ENCODE peak calls at places on chromosomes 6 and 20, in four cellular contexts. One of them, this sample, is unnamed.
A peak's percentile ranks its signal among the peaks of the same experiment; 100 is the strongest.

GRCh38 chr20:47370850-47371782 is 14.6 kb upstream of the ZMYND8 start:
- DNase-seq in fibroblast of lung: no peak
- DNase-seq in ovary: no peak
- DNase-seq in NCI-H1105 treated with DMSO at 0.1 percent for 48 hours: no peak
- DNase-seq in this sample: no peak

GRCh38 chr6:139337830-139338229 is 36.6 kb downstream of the CITED2 start:
- DNase-seq in fibroblast of lung: peak; percentile 8
- DNase-seq in NCI-H1105 treated with DMSO at 0.1 percent for 48 hours: no peak
- DNase-seq in ovary: no peak
- DNase-seq in this sample: no peak

GRCh38 chr6:100664274-100665040 is 199.7 kb upstream of the SIM1 start:
- DNase-seq in fibroblast of lung: peak; percentile 62
- DNase-seq in NCI-H1105 treated with DMSO at 0.1 percent for 48 hours: peak; percentile 46
- DNase-seq in ovary: no peak
- DNase-seq in this sample: no peak

GRCh38 chr6:53603381-53604121 is 58.6 kb upstream of the GCLC start:
- DNase-seq in ovary: no peak
- DNase-seq in fibroblast of lung: peak; percentile 68
- DNase-seq in NCI-H1105 treated with DMSO at 0.1 percent for 48 hours: peak; percentile 61
- DNase-seq in this sample: no peak

GRCh38 chr6:31041372-31041974 is 31.2 kb downstream of the MUC22 start:
- DNase-seq in fibroblast of lung: no peak
- DNase-seq in ovary: no peak
- DNase-seq in NCI-H1105 treated with DMSO at 0.1 percent for 48 hours: no peak
- DNase-seq in this sample: no peak

GRCh38 chr6:109526905-109527628 is 44.0 kb upstream of the ZBTB24 start:
- DNase-seq in fibroblast of lung: peak; percentile 77
- DNase-seq in ovary: no peak
- DNase-seq in NCI-H1105 treated with DMSO at 0.1 percent for 48 hours: peak; percentile 74
- DNase-seq in this sample: no peak

GRCh38 chr6:79372757-79373156 is 138.3 kb upstream of the HMGN3 start:
- DNase-seq in ovary: no peak
- DNase-seq in fibroblast of lung: no peak
- DNase-seq in NCI-H1105 treated with DMSO at 0.1 percent for 48 hours: no peak
- DNase-seq in this sample: no peak

GRCh38 chr6:168273483-168274045 is 46.0 kb downstream of the DACT2 start:
- DNase-seq in ovary: no peak
- DNase-seq in NCI-H1105 treated with DMSO at 0.1 percent for 48 hours: no peak
- DNase-seq in fibroblast of lung: no peak
- DNase-seq in this sample: no peak

GRCh38 chr6:30615219-30615957 is 1.7 kb downstream of the PPP1R10 start:
- DNase-seq in fibroblast of lung: peak; percentile 94
- DNase-seq in ovary: no peak
- DNase-seq in NCI-H1105 treated with DMSO at 0.1 percent for 48 hours: peak; percentile 91
- DNase-seq in this sample: no peak

GRCh38 chr6:10099086-10099499 is 315.8 kb downstream of the TFAP2A start:
- DNase-seq in fibroblast of lung: no peak
- DNase-seq in ovary: no peak
- DNase-seq in NCI-H1105 treated with DMSO at 0.1 percent for 48 hours: peak; percentile 37
- DNase-seq in this sample: no peak

GRCh38 chr6:49772296-49772695 is 14.8 kb downstream of the PGK2 start:
- DNase-seq in fibroblast of lung: no peak
- DNase-seq in ovary: no peak
- DNase-seq in NCI-H1105 treated with DMSO at 0.1 percent for 48 hours: no peak
- DNase-seq in this sample: no peak

GRCh38 chr20:46246527-46246926 is 61.8 kb downstream of the CDH22 start:
- DNase-seq in NCI-H1105 treated with DMSO at 0.1 percent for 48 hours: no peak
- DNase-seq in ovary: no peak
- DNase-seq in fibroblast of lung: no peak
- DNase-seq in this sample: no peak

GRCh38 chr6:132410840-132411239 is 9.6 kb upstream of the MOXD1 start:
- DNase-seq in ovary: no peak
- DNase-seq in NCI-H1105 treated with DMSO at 0.1 percent for 48 hours: no peak
- DNase-seq in fibroblast of lung: no peak
- DNase-seq in this sample: no peak

GRCh38 chr6:3280866-3281465 is 22.2 kb downstream of the PSMG4 start:
- DNase-seq in fibroblast of lung: no peak
- DNase-seq in NCI-H1105 treated with DMSO at 0.1 percent for 48 hours: no peak
- DNase-seq in ovary: no peak
- DNase-seq in this sample: no peak

This sample was measured in left lobe of liver.